ENCODE peak calls at places on chromosomes 7 and 10, in eight cellular contexts. N is ovary, W is Peyer's patch, H is A549, M is HepG2, U is sigmoid colon, Z is stomach, Q is adrenal gland. O is an unnamed sample.

GRCh38 chr7:67614843-67615242 is 618.2 kb downstream of the TYW1 start:
- DNase-seq in N (no peak), W (no peak), H (no peak), M (no peak), U (no peak), Z (no peak), Q (no peak), O (no peak)

GRCh38 chr7:87032604-87033003 is 26.9 kb downstream of the ELAPOR2 start:
- DNase-seq in N (no peak), W (no peak), H (no peak), M (no peak), U (no peak), Z (no peak), Q (no peak), O (no peak)

GRCh38 chr10:17951868-17952371 is at the start of gene SLC39A12:
- DNase-seq in N (no peak), W (no peak), H (no peak), M (no peak), U (no peak), Z (no peak), Q (no peak), O (no peak)

GRCh38 chr7:106216517-106217088 is 68.2 kb downstream of the NAMPT start:
- DNase-seq in N (peak; percentile 28), W (no peak), H (peak; percentile 88), M (no peak), U (peak; percentile 78), Z (peak; percentile 47), Q (peak; percentile 25), O (peak; percentile 30)

GRCh38 chr10:100510533-100511308 is 8.9 kb downstream of the SEC31B start:
- DNase-seq in N (no peak), W (no peak), H (no peak), M (no peak), U (no peak), Z (peak; percentile 86), Q (no peak), O (peak; percentile 71)

GRCh38 chr7:110889363-110889762 is 201.6 kb upstream of the LRRN3 start:
- DNase-seq in N (no peak), W (no peak), H (no peak), M (no peak), U (no peak), Z (no peak), Q (no peak), O (no peak)

GRCh38 chr10:126839094-126839761 is 66.0 kb upstream of the DOCK1 start:
- DNase-seq in N (no peak), W (peak; percentile 70), H (no peak), M (no peak), U (no peak), Z (peak; percentile 86), Q (no peak), O (peak; percentile 92)

GRCh38 chr7:128110641-128111365 is 79.6 kb upstream of the LRRC4 start:
- DNase-seq in N (no peak), W (no peak), H (no peak), M (no peak), U (peak; percentile 37), Z (no peak), Q (no peak), O (no peak)

GRCh38 chr10:34905200-34905927 is 90.3 kb upstream of the PARD3 start:
- DNase-seq in N (no peak), W (no peak), H (no peak), M (no peak), U (peak; percentile 45), Z (no peak), Q (no peak), O (no peak)

GRCh38 chr10:48302515-48303476 is 3.7 kb upstream of the MAPK8 start:
- DNase-seq in N (no peak), W (no peak), H (no peak), M (no peak), U (no peak), Z (no peak), Q (no peak), O (no peak)

GRCh38 chr7:94529516-94529915 is 19.9 kb downstream of the CASD1 start:
- DNase-seq in N (no peak), W (no peak), H (no peak), M (no peak), U (no peak), Z (no peak), Q (no peak), O (no peak)

GRCh38 chr7:116187400-116187799 is 22.9 kb upstream of the TES start:
- DNase-seq in N (no peak), W (no peak), H (no peak), M (no peak), U (no peak), Z (no peak), Q (no peak), O (no peak)

GRCh38 chr10:112754001-112754411 is 196.0 kb upstream of the TCF7L2 start:
- DNase-seq in N (no peak), W (no peak), H (no peak), M (no peak), U (no peak), Z (no peak), Q (no peak), O (no peak)

GRCh38 chr7:28245108-28245868 is 64.7 kb upstream of the JAZF1 start:
- DNase-seq in N (no peak), W (no peak), H (no peak), M (no peak), U (no peak), Z (no peak), Q (no peak), O (no peak)

GRCh38 chr10:279655-280054 is 144.4 kb downstream of the ZMYND11 start:
- DNase-seq in N (no peak), W (no peak), H (no peak), M (no peak), U (no peak), Z (no peak), Q (no peak), O (no peak)

GRCh38 chr7:54858008-54858692 is 99.1 kb upstream of the SEC61G start:
- DNase-seq in N (no peak), W (no peak), H (no peak), M (no peak), U (no peak), Z (no peak), Q (no peak), O (no peak)

GRCh38 chr10:79158004-79158340 is 89.2 kb downstream of the ZMIZ1 start:
- DNase-seq in N (no peak), W (no peak), H (no peak), M (no peak), U (no peak), Z (no peak), Q (no peak), O (peak; percentile 92)
- H3K27ac ChIP-seq in N (peak overlapping the region; percentile 57), W (peak overlapping the region; percentile 62), H (peak overlapping the region; percentile 99), M (peak overlapping the region; percentile 67), U (peak overlapping the region; percentile 88), Z (peak overlapping the region; percentile 90), Q (peak overlapping the region; percentile 96), O (peak overlapping the region; percentile 99)

DNA sequence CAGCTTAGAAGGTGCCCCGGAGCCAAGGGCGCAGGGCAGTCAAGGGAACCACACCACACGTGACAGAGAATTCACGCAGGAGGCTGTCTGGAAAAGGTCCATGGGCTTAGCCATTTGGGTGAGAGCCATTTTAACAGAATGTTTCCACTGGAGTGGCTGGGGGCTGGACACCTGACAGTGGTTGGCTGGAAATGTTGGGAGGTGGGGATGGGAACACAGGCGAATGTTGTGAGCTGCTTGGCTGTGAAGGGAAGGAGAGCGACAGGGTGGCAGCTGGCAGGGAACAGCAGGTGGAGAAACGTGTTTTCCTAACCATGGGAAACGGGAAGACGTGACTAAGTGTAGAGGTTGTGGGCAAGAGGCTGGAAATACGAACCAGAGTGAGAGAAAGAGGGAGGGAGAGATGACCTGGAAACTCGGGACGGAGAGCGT is 100.5 kb upstream of the ZNF32 start:
- DNase-seq in N (no peak), W (no peak), H (no peak), M (no peak), U (no peak), Z (no peak), Q (no peak), O (no peak)
- TF ChIP-seq POLR2A in N (no peak), W (no peak), H (no peak), M (no peak), U (no peak), Z (no peak), Q (no peak), O (no peak)

GRCh38 chr10:111126981-111127848 is 50.4 kb downstream of the ADRA2A start:
- DNase-seq in N (no peak), W (no peak), H (no peak), M (no peak), U (no peak), Z (no peak), Q (no peak), O (no peak)

GRCh38 chr10:111125102-111125501 is 48.3 kb downstream of the ADRA2A start:
- DNase-seq in N (no peak), W (no peak), H (no peak), M (no peak), U (no peak), Z (no peak), Q (no peak), O (no peak)

GRCh38 chr10:111126073-111126472 is 49.2 kb downstream of the ADRA2A start:
- DNase-seq in N (no peak), W (no peak), H (no peak), M (no peak), U (no peak), Z (no peak), Q (no peak), O (no peak)

GRCh38 chr10:111122127-111122526 is 45.3 kb downstream of the ADRA2A start:
- DNase-seq in N (no peak), W (no peak), H (no peak), M (no peak), U (no peak), Z (no peak), Q (no peak), O (no peak)

GRCh38 chr10:111123883-111124282 is 47.1 kb downstream of the ADRA2A start:
- DNase-seq in N (no peak), W (no peak), H (no peak), M (no peak), U (no peak), Z (no peak), Q (no peak), O (no peak)
- H3K4me1 ChIP-seq in N (no peaks in the 10 kb centered on the region), W (no peaks in the 10 kb centered on the region), H (peaks cover 1% of the 10 kb centered on the region), M (no peaks in the 10 kb centered on the region), U (no peaks in the 10 kb centered on the region), Z (no peaks in the 10 kb centered on the region), Q (no peaks in the 10 kb centered on the region), O (no peaks in the 10 kb centered on the region)

DNA sequence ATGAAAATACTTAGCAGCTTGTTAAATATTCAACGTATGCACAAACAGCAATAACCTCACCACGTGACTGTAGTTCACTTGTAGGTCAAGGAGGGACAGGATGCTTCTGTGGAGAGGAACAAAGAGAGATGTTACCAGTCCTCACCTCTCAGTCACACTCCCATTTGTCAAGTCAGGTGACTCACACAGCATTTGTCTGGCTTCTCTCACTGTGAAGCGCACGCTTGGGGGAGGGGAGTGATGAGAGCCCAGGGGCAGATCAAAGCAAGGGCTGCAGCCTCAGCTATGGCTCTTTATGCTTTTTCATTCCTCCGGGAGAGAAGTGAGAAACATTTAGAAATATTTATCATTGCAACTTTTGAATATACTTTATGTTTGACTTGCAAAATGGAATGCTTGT is 2.9 kb upstream of the RBM20 start:
- DNase-seq in N (no peak), W (no peak), H (peak; percentile 91), M (peak; percentile 56), U (no peak), Z (no peak), Q (no peak), O (no peak)
- H3K27ac ChIP-seq in N (no peak overlapping the region), W (no peak overlapping the region), H (peak overlapping the region; percentile 72), M (no peak overlapping the region), U (peak overlapping the region; percentile 89), Z (no peak overlapping the region), Q (no peak overlapping the region), O (no peak overlapping the region)

O was measured in thyroid gland.